ENCODE peak calls at places on chromosomes 3 and 15, in seven cellular contexts. One of them, this sample, is unnamed.

GRCh38 chr3:46931631-46932441 is 44.7 kb downstream of the CCDC12 start:
- DNase-seq in brain microvascular endothelial cell: peak; percentile 41
- DNase-seq in CD8-positive, alpha-beta memory T cell: no peak
- DNase-seq in activated T-cell treated with anti-CD3 and anti-CD28 coated beads for 1 hour: no peak
- DNase-seq in MV-4-11: peak; percentile 51
- DNase-seq in A549: peak; percentile 35
- DNase-seq in heart right ventricle: no peak
- DNase-seq in this sample: no peak

GRCh38 chr3:170992854-170993253 is 33.7 kb downstream of the SLC2A2 start:
- DNase-seq in brain microvascular endothelial cell: no peak
- DNase-seq in CD8-positive, alpha-beta memory T cell: no peak
- DNase-seq in activated T-cell treated with anti-CD3 and anti-CD28 coated beads for 1 hour: no peak
- DNase-seq in MV-4-11: no peak
- DNase-seq in A549: no peak
- DNase-seq in heart right ventricle: no peak
- DNase-seq in this sample: no peak

GRCh38 chr3:134437211-134437752 is 48.5 kb downstream of the ANAPC13 start:
- DNase-seq in brain microvascular endothelial cell: no peak
- DNase-seq in CD8-positive, alpha-beta memory T cell: no peak
- DNase-seq in activated T-cell treated with anti-CD3 and anti-CD28 coated beads for 1 hour: no peak
- DNase-seq in MV-4-11: no peak
- DNase-seq in A549: no peak
- DNase-seq in heart right ventricle: no peak
- DNase-seq in this sample: no peak

GRCh38 chr3:11080492-11080891 is 73.8 kb upstream of the HRH1 start:
- DNase-seq in brain microvascular endothelial cell: no peak
- DNase-seq in CD8-positive, alpha-beta memory T cell: no peak
- DNase-seq in activated T-cell treated with anti-CD3 and anti-CD28 coated beads for 1 hour: no peak
- DNase-seq in MV-4-11: no peak
- DNase-seq in A549: peak; percentile 50
- DNase-seq in heart right ventricle: no peak
- DNase-seq in this sample: no peak

GRCh38 chr3:53422954-53423708 is 71.3 kb upstream of the CACNA1D start:
- DNase-seq in brain microvascular endothelial cell: no peak
- DNase-seq in CD8-positive, alpha-beta memory T cell: no peak
- DNase-seq in activated T-cell treated with anti-CD3 and anti-CD28 coated beads for 1 hour: no peak
- DNase-seq in MV-4-11: no peak
- DNase-seq in A549: no peak
- DNase-seq in heart right ventricle: no peak
- DNase-seq in this sample: no peak

GRCh38 chr15:62569460-62570404 is 404.6 kb upstream of the C2CD4B start:
- DNase-seq in brain microvascular endothelial cell: peak; percentile 58
- DNase-seq in CD8-positive, alpha-beta memory T cell: no peak
- DNase-seq in activated T-cell treated with anti-CD3 and anti-CD28 coated beads for 1 hour: no peak
- DNase-seq in MV-4-11: peak; percentile 70
- DNase-seq in A549: peak; percentile 85
- DNase-seq in heart right ventricle: peak; percentile 57
- DNase-seq in this sample: no peak

GRCh38 chr3:179318876-179319275 is 4.0 kb upstream of the ZNF639 start:
- DNase-seq in brain microvascular endothelial cell: no peak
- DNase-seq in CD8-positive, alpha-beta memory T cell: no peak
- DNase-seq in activated T-cell treated with anti-CD3 and anti-CD28 coated beads for 1 hour: no peak
- DNase-seq in MV-4-11: no peak
- DNase-seq in A549: no peak
- DNase-seq in heart right ventricle: no peak
- DNase-seq in this sample: no peak

GRCh38 chr3:122468896-122469533 is 45.7 kb downstream of the KPNA1 start:
- DNase-seq in brain microvascular endothelial cell: no peak
- DNase-seq in CD8-positive, alpha-beta memory T cell: no peak
- DNase-seq in activated T-cell treated with anti-CD3 and anti-CD28 coated beads for 1 hour: no peak
- DNase-seq in MV-4-11: no peak
- DNase-seq in A549: no peak
- DNase-seq in heart right ventricle: no peak
- DNase-seq in this sample: no peak

GRCh38 chr15:42919308-42919707 is 1.3 kb downstream of the TTBK2 start:
- DNase-seq in brain microvascular endothelial cell: no peak
- DNase-seq in CD8-positive, alpha-beta memory T cell: no peak
- DNase-seq in activated T-cell treated with anti-CD3 and anti-CD28 coated beads for 1 hour: no peak
- DNase-seq in MV-4-11: no peak
- DNase-seq in A549: no peak
- DNase-seq in heart right ventricle: no peak
- DNase-seq in this sample: no peak

GRCh38 chr15:39232512-39232911 is 348.4 kb upstream of the THBS1 start:
- DNase-seq in brain microvascular endothelial cell: peak; percentile 87
- DNase-seq in CD8-positive, alpha-beta memory T cell: no peak
- DNase-seq in activated T-cell treated with anti-CD3 and anti-CD28 coated beads for 1 hour: no peak
- DNase-seq in MV-4-11: no peak
- DNase-seq in A549: peak; percentile 6
- DNase-seq in heart right ventricle: no peak
- DNase-seq in this sample: no peak

GRCh38 chr3:103002447-103002846 is 567.6 kb downstream of the ZPLD1 start:
- DNase-seq in brain microvascular endothelial cell: no peak
- DNase-seq in CD8-positive, alpha-beta memory T cell: no peak
- DNase-seq in activated T-cell treated with anti-CD3 and anti-CD28 coated beads for 1 hour: no peak
- DNase-seq in MV-4-11: peak; percentile 17
- DNase-seq in A549: no peak
- DNase-seq in heart right ventricle: no peak
- DNase-seq in this sample: peak; percentile 18

GRCh38 chr3:193879864-193880242 is 256.1 kb upstream of the HES1 start:
- DNase-seq in brain microvascular endothelial cell: no peak
- DNase-seq in CD8-positive, alpha-beta memory T cell: no peak
- DNase-seq in activated T-cell treated with anti-CD3 and anti-CD28 coated beads for 1 hour: no peak
- DNase-seq in MV-4-11: no peak
- DNase-seq in A549: no peak
- DNase-seq in heart right ventricle: no peak
- DNase-seq in this sample: no peak

GRCh38 chr15:73231661-73232443 is 136.9 kb downstream of the HCN4 start:
- DNase-seq in brain microvascular endothelial cell: no peak
- DNase-seq in CD8-positive, alpha-beta memory T cell: no peak
- DNase-seq in activated T-cell treated with anti-CD3 and anti-CD28 coated beads for 1 hour: no peak
- DNase-seq in MV-4-11: no peak
- DNase-seq in A549: no peak
- DNase-seq in heart right ventricle: no peak
- DNase-seq in this sample: no peak

GRCh38 chr3:104349836-104350235 is 1016.9 kb upstream of the ALCAM start:
- DNase-seq in brain microvascular endothelial cell: no peak
- DNase-seq in CD8-positive, alpha-beta memory T cell: no peak
- DNase-seq in activated T-cell treated with anti-CD3 and anti-CD28 coated beads for 1 hour: no peak
- DNase-seq in MV-4-11: no peak
- DNase-seq in A549: no peak
- DNase-seq in heart right ventricle: no peak
- DNase-seq in this sample: no peak

GRCh38 chr3:71684752-71685151 is 40.5 kb downstream of the EIF4E3 start:
- DNase-seq in brain microvascular endothelial cell: peak; percentile 67
- DNase-seq in CD8-positive, alpha-beta memory T cell: no peak
- DNase-seq in activated T-cell treated with anti-CD3 and anti-CD28 coated beads for 1 hour: no peak
- DNase-seq in MV-4-11: peak; percentile 33
- DNase-seq in A549: no peak
- DNase-seq in heart right ventricle: peak; percentile 25
- DNase-seq in this sample: no peak

GRCh38 chr3:29285356-29286070 is 4.6 kb downstream of the RBMS3 start:
- DNase-seq in brain microvascular endothelial cell: no peak
- DNase-seq in CD8-positive, alpha-beta memory T cell: no peak
- DNase-seq in activated T-cell treated with anti-CD3 and anti-CD28 coated beads for 1 hour: no peak
- DNase-seq in MV-4-11: no peak
- DNase-seq in A549: peak; percentile 42
- DNase-seq in heart right ventricle: no peak
- DNase-seq in this sample: peak; percentile 57

GRCh38 chr3:67601919-67602608 is 52.3 kb downstream of the SUCLG2 start:
- DNase-seq in brain microvascular endothelial cell: peak; percentile 16
- DNase-seq in CD8-positive, alpha-beta memory T cell: no peak
- DNase-seq in activated T-cell treated with anti-CD3 and anti-CD28 coated beads for 1 hour: no peak
- DNase-seq in MV-4-11: peak; percentile 26
- DNase-seq in A549: no peak
- DNase-seq in heart right ventricle: no peak
- DNase-seq in this sample: no peak

GRCh38 chr3:106022913-106023312 is 154.1 kb upstream of the CBLB start:
- DNase-seq in brain microvascular endothelial cell: no peak
- DNase-seq in CD8-positive, alpha-beta memory T cell: no peak
- DNase-seq in activated T-cell treated with anti-CD3 and anti-CD28 coated beads for 1 hour: no peak
- DNase-seq in MV-4-11: no peak
- DNase-seq in A549: no peak
- DNase-seq in heart right ventricle: no peak
- DNase-seq in this sample: no peak

GRCh38 chr3:10926441-10926830 is 66.1 kb upstream of the SLC6A1 start:
- DNase-seq in brain microvascular endothelial cell: no peak
- DNase-seq in CD8-positive, alpha-beta memory T cell: no peak
- DNase-seq in activated T-cell treated with anti-CD3 and anti-CD28 coated beads for 1 hour: no peak
- DNase-seq in MV-4-11: no peak
- DNase-seq in A549: no peak
- DNase-seq in heart right ventricle: no peak
- DNase-seq in this sample: no peak

GRCh38 chr3:56351496-56351895 is 116.8 kb downstream of the ERC2 start:
- DNase-seq in brain microvascular endothelial cell: no peak
- DNase-seq in CD8-positive, alpha-beta memory T cell: no peak
- DNase-seq in activated T-cell treated with anti-CD3 and anti-CD28 coated beads for 1 hour: no peak
- DNase-seq in MV-4-11: no peak
- DNase-seq in A549: no peak
- DNase-seq in heart right ventricle: no peak
- DNase-seq in this sample: no peak

GRCh38 chr3:9951126-9951525 is 1.1 kb downstream of the PRRT3 start:
- DNase-seq in brain microvascular endothelial cell: no peak
- DNase-seq in CD8-positive, alpha-beta memory T cell: no peak
- DNase-seq in activated T-cell treated with anti-CD3 and anti-CD28 coated beads for 1 hour: no peak
- DNase-seq in MV-4-11: no peak
- DNase-seq in A549: no peak
- DNase-seq in heart right ventricle: no peak
- DNase-seq in this sample: no peak

GRCh38 chr3:105676621-105677300 is 192.1 kb downstream of the CBLB start:
- DNase-seq in brain microvascular endothelial cell: no peak
- DNase-seq in CD8-positive, alpha-beta memory T cell: no peak
- DNase-seq in activated T-cell treated with anti-CD3 and anti-CD28 coated beads for 1 hour: no peak
- DNase-seq in MV-4-11: no peak
- DNase-seq in A549: no peak
- DNase-seq in heart right ventricle: no peak
- DNase-seq in this sample: no peak